ENCODE peak calls at places on chromosome 1, in eight cellular contexts. W is AG10803, S is hepatocyte, P is neural progenitor cell, R is PC-9, B is cardiac muscle cell, K is fibroblast of villous mesenchyme, D is GM06990. Z is an unnamed sample.

GRCh38 chr1:154784924-154785531 is 85.1 kb downstream of the KCNN3 start:
- DNase-seq in W (no peak), P (no peak), B (no peak), K (no peak), S (no peak), R (no peak), D (peak; percentile 61), Z (no peak)

GRCh38 chr1:36014722-36015220 is 69.1 kb upstream of the TEKT2 start:
- DNase-seq in B (no peak), R (no peak), W (peak; percentile 1), P (no peak), S (no peak), D (no peak), K (peak; percentile 44), Z (no peak)

GRCh38 chr1:88892146-88892877 is 945 bp upstream of the GTF2B start:
- DNase-seq in B (no peak), R (peak; percentile 99), D (no peak), P (no peak), W (peak; percentile 73), S (no peak), K (peak; percentile 94), Z (peak; percentile 64)

GRCh38 chr1:17802945-17803344 is 47.8 kb downstream of the ACTL8 start:
- DNase-seq in D (no peak), R (no peak), P (no peak), B (no peak), S (no peak), W (no peak), K (no peak), Z (no peak)

GRCh38 chr1:6634278-6635052 is 9.8 kb downstream of the THAP3 start:
- DNase-seq in D (no peak), R (no peak), K (peak; percentile 48), B (peak; percentile 67), S (peak; percentile 67), P (peak; percentile 59), W (peak; percentile 26), Z (peak; percentile 64)

GRCh38 chr1:219771039-219771438 is 157.3 kb downstream of the SLC30A10 start:
- DNase-seq in P (peak; percentile 16), B (no peak), R (peak; percentile 79), D (no peak), S (peak; percentile 55), K (peak; percentile 45), W (peak; percentile 80), Z (peak; percentile 78)

GRCh38 chr1:54624466-54625464 is 1.4 kb upstream of the FAM151A start:
- DNase-seq in R (no peak), W (no peak), P (no peak), S (peak; percentile 3), D (no peak), K (no peak), B (no peak), Z (no peak)

GRCh38 chr1:119336738-119337315 is 31.8 kb upstream of the HAO2 start:
- DNase-seq in S (no peak), K (peak; percentile 79), R (no peak), P (no peak), W (peak; percentile 26), D (no peak), B (no peak), Z (no peak)

GRCh38 chr1:186682721-186683120 is 2.5 kb upstream of the PTGS2 start:
- DNase-seq in P (no peak), R (no peak), D (no peak), S (peak; percentile 6), W (peak; percentile 57), K (peak; percentile 37), B (no peak), Z (no peak)

GRCh38 chr1:182163821-182164223 is 102.3 kb upstream of the ZNF648 start:
- DNase-seq in B (no peak), D (no peak), R (no peak), K (peak; percentile 68), P (no peak), S (no peak), W (peak; percentile 83), Z (no peak)

GRCh38 chr1:50332941-50333594 is 90.2 kb downstream of the DMRTA2 start:
- DNase-seq in K (peak; percentile 40), B (peak; percentile 78), W (peak; percentile 23), R (no peak), D (peak; percentile 66), S (peak; percentile 84), P (peak; percentile 90), Z (peak; percentile 77)

GRCh38 chr1:212635141-212635601 is 26.6 kb downstream of the ATF3 start:
- DNase-seq in R (no peak), S (no peak), B (peak; percentile 39), W (peak; percentile 73), D (peak; percentile 28), P (no peak), K (peak; percentile 84), Z (peak; percentile 12)

GRCh38 chr1:27861436-27861835 is 10.9 kb upstream of the THEMIS2 start:
- DNase-seq in D (no peak), K (no peak), W (no peak), S (no peak), P (no peak), R (no peak), B (no peak), Z (no peak)

GRCh38 chr1:27858949-27859576 is 13.3 kb upstream of the THEMIS2 start:
- DNase-seq in R (no peak), D (no peak), W (no peak), S (no peak), B (no peak), P (no peak), K (no peak), Z (no peak)

GRCh38 chr1:27858072-27858948 is 14.0 kb upstream of the THEMIS2 start:
- DNase-seq in R (peak; percentile 58), K (peak; percentile 86), S (peak; percentile 86), W (peak; percentile 81), D (peak; percentile 64), P (peak; percentile 87), B (peak; percentile 81), Z (peak; percentile 81)

GRCh38 chr1:27855085-27855484 is 17.3 kb upstream of the THEMIS2 start:
- DNase-seq in W (no peak), S (no peak), B (no peak), R (no peak), P (no peak), K (no peak), D (no peak), Z (no peak)

DNA sequence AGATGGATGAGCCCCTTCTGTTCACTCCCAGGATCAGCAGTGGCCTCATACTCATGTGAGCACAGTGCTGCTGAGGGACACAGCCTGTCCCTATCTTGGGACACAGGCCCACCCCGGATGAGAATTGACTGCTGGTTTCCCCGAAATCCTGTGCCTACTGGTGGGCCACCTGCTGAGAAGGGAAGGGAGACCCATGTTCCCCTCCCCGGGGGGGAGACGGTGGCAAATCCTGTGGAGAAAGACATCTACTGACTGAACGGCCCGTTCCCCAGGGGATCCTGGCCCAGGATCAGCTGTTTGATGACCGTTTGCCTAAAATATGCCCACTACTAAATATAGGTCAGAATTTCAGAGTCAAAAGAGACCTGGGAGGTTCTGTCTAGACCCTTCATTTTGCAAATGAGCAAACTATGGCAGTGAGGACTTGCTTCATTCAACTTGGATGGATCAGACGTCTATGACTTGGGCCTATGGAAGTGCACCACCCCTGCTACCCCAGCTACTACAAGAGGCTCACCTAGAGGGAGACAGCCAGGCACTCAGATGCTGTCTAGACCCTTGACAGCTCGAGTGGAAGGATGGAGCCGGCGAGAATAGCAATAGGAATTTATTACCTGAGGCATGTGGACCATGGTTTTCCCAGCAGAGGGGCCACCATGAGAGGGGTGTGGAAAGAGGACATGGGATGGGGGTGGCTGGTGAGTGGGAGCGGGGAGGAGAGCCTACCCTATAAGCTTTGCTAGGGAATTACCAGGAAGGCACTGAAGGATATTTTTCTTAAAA is 15.6 kb upstream of the THEMIS2 start:
- DNase-seq in R (no peak), K (no peak), D (no peak), S (no peak), W (no peak), P (no peak), B (no peak), Z (no peak)
- TF ChIP-seq CTCF in R (no peak), K (no peak), D (no peak), S (no peak), W (no peak), P (no peak), B (no peak), Z (no peak)

DNA sequence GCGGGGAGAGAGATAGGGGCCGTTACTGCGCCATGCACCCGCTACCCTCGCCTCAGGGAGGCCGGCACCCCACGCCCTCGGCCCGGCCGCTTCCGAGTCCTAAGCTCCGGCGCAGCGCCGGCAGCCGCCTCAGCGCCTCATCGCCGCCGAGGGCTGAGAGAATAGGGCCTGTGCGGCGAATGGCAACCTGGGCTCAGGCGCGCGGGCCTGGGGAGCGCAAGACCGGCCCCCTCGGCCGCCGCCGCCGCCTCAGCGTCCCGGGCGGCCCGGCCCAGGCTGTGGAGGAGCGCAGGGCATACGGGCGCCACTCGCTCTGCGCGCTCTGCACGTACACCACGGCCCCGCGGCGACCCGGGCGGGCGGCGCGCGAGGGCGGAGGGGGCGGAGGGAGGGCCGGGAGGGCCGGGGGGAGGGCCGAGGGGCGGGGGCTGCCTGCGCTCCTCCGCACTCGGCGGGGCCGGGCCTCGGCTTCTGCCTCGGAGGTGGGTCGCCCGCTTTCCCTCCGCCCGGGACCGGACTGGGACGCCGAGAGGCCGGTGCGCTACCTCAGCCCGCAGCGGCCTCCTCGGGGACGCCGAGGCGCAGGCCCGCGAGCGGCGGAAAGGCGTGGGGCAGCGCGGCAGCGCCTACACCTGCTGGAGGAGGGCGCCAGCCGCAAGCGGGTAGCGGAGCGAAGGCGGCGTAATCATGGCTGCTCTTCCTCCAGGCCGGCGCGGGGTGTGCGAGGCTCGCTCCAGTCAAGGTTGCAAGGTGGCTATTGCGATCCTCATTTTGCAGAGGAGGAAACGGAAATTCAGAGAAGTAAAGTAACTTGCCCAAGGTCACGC is at the start of gene EGLN1:
- DNase-seq in B (peak; percentile 89), R (peak; percentile 69), K (peak; percentile 87), S (peak; percentile 93), P (peak; percentile 93), W (peak; percentile 81), D (peak; percentile 94), Z (peak; percentile 90)
- TF ChIP-seq CTCF in B (peak; percentile 32), R (peak; percentile 32), K (peak; percentile 18), S (peak; percentile 45), P (peak; percentile 49), W (peak; percentile 26), D (peak; percentile 40), Z (no peak)

GRCh38 chr1:161117681-161118581 is at the start of the genes NIT1 and PFDN2:
- DNase-seq in W (peak; percentile 77), R (peak; percentile 70), B (peak; percentile 93), S (peak; percentile 94), K (peak; percentile 87), D (peak; percentile 89), P (peak; percentile 94), Z (peak; percentile 91)
- TF ChIP-seq CTCF in W (no peak), R (no peak), B (no peak), S (no peak), K (no peak), D (no peak), P (no peak), Z (peak; percentile 0)

DNA sequence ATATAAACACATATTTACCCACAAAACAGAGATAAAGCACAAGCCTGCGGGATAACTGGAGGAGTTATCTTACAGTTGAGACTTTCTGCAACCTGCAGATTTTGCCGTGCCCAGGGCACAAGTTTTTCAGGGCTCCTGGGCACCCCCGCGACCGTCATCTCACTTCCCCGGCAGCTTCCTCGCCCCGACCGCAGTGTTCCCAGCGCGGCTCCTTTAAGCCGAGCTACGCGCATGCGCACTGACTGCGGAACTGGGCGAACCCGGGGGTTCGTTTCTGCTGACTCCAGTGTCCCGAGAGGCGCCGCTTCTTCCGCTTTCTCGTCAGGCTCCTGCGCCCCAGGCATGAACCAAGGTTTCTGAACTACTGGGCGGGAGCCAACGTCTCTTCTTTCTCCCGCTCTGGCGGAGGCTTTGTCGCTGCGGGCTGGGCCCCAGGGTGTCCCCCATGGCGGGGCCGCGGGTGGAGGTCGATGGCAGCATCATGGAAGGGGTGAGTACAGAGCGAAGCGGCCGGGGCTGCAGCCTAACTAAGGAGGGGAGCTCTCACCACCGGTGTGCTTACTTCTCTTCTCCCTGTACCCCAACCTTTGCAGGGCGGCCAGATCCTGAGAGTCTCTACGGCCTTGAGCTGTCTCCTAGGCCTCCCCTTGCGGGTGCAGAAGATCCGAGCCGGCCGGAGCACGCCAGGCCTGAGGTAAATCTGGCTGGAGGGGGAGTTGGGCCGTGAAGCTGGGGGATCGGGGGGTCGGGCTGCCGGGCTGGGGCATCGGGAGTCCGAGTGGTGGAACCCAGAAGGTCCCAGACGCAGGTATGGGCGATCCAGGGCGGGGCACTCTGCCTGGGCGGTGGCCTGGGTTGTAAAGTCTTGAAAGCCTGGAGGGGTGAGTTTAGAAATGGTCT is at the start of gene RTCA:
- DNase-seq in K (peak; percentile 95), B (peak; percentile 99), R (peak; percentile 91), W (peak; percentile 93), P (peak; percentile 98), D (peak; percentile 93), S (peak; percentile 98), Z (peak; percentile 87)
- TF ChIP-seq CTCF in K (no peak), B (no peak), R (no peak), W (no peak), P (no peak), D (no peak), S (no peak), Z (no peak)